ENCODE peak calls at places on chromosomes 3 and 15, in nine cellular contexts. Z is neural crest cell, L is upper lobe of right lung, G is HL-60, R is activated B cell treated with CpG ODN at 0.5 μM for 24 hours, A is lung, B is AG04450, X is fibroblast of lung, U is AG10803. D is an unnamed sample.

GRCh38 chr15:100849021-100849831 is 30.4 kb upstream of the ALDH1A3 start:
- DNase-seq in Z (peak), L (peak), G (no peak), R (peak), A (peak), B (no peak), X (peak), U (peak), D (no peak)

GRCh38 chr3:111418388-111418787 is 123.6 kb upstream of the CD96 start:
- DNase-seq in Z (no peak), L (no peak), G (peak), R (no peak), A (no peak), B (no peak), X (no peak), U (no peak), D (no peak)

GRCh38 chr3:16189201-16189600 is 14.7 kb downstream of the GALNT15 start:
- DNase-seq in Z (no peak), L (no peak), G (no peak), R (no peak), A (no peak), B (no peak), X (no peak), U (no peak), D (no peak)

GRCh38 chr15:55289011-55289572 is 521 bp downstream of the RAB27A start:
- DNase-seq in Z (no peak), L (peak), G (peak), R (no peak), A (peak), B (no peak), X (no peak), U (peak), D (no peak)

GRCh38 chr3:66268864-66269263 is 48.1 kb downstream of the SLC25A26 start:
- DNase-seq in Z (no peak), L (no peak), G (no peak), R (no peak), A (no peak), B (no peak), X (no peak), U (no peak), D (no peak)

GRCh38 chr15:40796508-40796907 is 10.4 kb upstream of the ZFYVE19 start:
- DNase-seq in Z (no peak), L (no peak), G (no peak), R (no peak), A (no peak), B (no peak), X (no peak), U (no peak), D (no peak)

GRCh38 chr3:169790687-169791429 is 17.7 kb downstream of the MYNN start:
- DNase-seq in Z (no peak), L (no peak), G (no peak), R (no peak), A (no peak), B (no peak), X (peak), U (no peak), D (no peak)

GRCh38 chr15:37452498-37452897 is 352.1 kb upstream of the MEIS2 start:
- DNase-seq in Z (no peak), L (no peak), G (no peak), R (no peak), A (no peak), B (no peak), X (no peak), U (no peak), D (no peak)

GRCh38 chr15:22227961-22228762 is 147.8 kb downstream of the OR4M2 start:
- DNase-seq in Z (no peak), L (peak), G (no peak), R (no peak), A (no peak), B (no peak), X (no peak), U (no peak), D (no peak)

GRCh38 chr3:100864471-100865268 is 128.6 kb downstream of the ABI3BP start:
- DNase-seq in Z (no peak), L (no peak), G (no peak), R (no peak), A (no peak), B (no peak), X (peak), U (no peak), D (no peak)

DNA sequence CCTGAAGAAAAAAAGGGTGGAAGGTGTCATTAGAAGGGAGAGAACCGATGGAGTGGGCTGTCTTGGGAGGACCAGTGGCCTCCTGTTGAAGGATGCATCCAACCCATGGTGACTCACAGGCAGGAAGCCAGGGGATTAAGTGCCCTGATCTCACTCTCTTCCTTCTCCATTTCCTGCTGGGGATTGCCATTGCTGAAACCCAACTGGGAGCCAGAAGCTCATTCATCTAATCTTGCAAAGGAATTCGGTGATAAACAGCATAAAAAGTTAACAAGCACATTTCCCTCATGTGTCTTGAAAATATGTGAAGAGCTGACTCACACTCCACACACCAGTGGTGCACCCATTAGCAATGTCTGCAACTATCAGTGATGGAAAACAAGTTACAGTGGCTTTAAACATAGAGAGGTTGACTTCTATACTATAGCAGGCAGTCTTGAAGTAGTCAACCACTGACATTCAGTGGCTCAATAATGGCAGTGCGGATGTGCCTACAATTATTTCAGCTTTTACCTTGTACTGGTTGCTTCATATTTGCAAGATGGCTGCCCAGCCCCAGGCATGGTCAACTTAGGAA is 12.8 kb upstream of the CSRNP1 start:
- DNase-seq in Z (no peak), L (no peak), G (peak), R (no peak), A (no peak), B (no peak), X (peak), U (peak), D (no peak)
- TF ChIP-seq CTCF in Z (no peak), L (no peak), G (no peak), R (no peak), A (no peak), B (no peak), X (no peak), U (no peak), D (no peak)

GRCh38 chr15:84826369-84826823 is 9.2 kb downstream of the ALPK3 start:
- DNase-seq in Z (no peak), L (no peak), G (peak), R (no peak), A (no peak), B (no peak), X (peak), U (peak), D (no peak)
- TF ChIP-seq CTCF in Z (no peak), L (peak), G (peak), R (no peak), A (no peak), B (peak), X (no peak), U (no peak), D (peak)

GRCh38 chr15:74725845-74726773 is 781 bp upstream of the CYP1A1 start:
- DNase-seq in Z (peak), L (peak), G (peak), R (peak), A (no peak), B (no peak), X (no peak), U (peak), D (no peak)
- TF ChIP-seq CTCF in Z (no peak), L (no peak), G (no peak), R (no peak), A (no peak), B (no peak), X (no peak), U (no peak), D (peak)

GRCh38 chr3:185272051-185272450 is 18.2 kb upstream of the EHHADH start:
- DNase-seq in Z (no peak), L (no peak), G (no peak), R (no peak), A (no peak), B (no peak), X (peak), U (no peak), D (no peak)

GRCh38 chr3:185270956-185271332 is 17.1 kb upstream of the EHHADH start:
- DNase-seq in Z (no peak), L (no peak), G (no peak), R (no peak), A (no peak), B (no peak), X (no peak), U (no peak), D (no peak)

GRCh38 chr3:185268194-185268809 is 14.5 kb upstream of the EHHADH start:
- DNase-seq in Z (no peak), L (no peak), G (no peak), R (no peak), A (no peak), B (no peak), X (no peak), U (no peak), D (no peak)

GRCh38 chr3:185267193-185267592 is 13.3 kb upstream of the EHHADH start:
- DNase-seq in Z (no peak), L (no peak), G (no peak), R (no peak), A (no peak), B (no peak), X (no peak), U (no peak), D (no peak)

DNA sequence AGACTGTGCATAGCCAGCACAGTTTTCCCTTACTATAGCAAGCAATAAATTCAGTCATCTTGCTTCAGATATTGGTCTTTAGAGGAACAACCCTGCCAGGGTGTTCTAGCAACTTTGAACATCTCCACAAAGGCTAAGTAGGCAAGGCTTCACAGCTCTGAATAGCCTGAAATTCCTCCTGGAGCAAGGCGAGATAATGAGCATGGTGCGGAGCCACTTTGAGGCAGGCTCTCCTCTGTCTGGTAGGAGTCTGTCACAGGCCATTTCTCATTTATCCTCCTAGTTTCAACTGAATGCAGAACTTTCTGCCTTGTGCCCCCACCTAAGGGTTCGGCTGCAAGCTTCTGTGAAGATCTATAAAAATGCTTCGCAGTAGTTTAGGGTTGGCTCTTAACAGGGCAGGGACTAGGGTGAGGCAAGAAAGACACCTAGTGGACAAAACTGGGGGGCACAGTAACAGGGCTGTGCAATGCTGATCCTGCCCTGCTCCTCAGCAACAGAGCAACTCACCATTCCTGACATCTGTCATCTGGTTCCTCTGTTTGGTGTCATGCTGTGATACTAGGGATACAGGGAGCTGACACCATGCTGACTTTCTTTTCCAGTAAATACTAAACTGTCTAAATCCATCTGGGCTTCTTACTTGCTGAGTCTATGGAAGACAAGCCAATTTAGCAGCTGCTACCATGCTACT is 16.6 kb upstream of the EHHADH start:
- DNase-seq in Z (peak), L (no peak), G (peak), R (no peak), A (no peak), B (no peak), X (peak), U (peak), D (no peak)
- TF ChIP-seq CTCF in Z (peak), L (peak), G (peak), R (no peak), A (no peak), B (peak), X (peak), U (peak), D (peak)

GRCh38 chr15:43143203-43143941 is 10.0 kb downstream of the TMEM62 start:
- DNase-seq in Z (no peak), L (no peak), G (no peak), R (no peak), A (no peak), B (no peak), X (no peak), U (peak), D (no peak)
- TF ChIP-seq CTCF in Z (no peak), L (no peak), G (no peak), R (no peak), A (no peak), B (no peak), X (no peak), U (no peak), D (no peak)

DNA sequence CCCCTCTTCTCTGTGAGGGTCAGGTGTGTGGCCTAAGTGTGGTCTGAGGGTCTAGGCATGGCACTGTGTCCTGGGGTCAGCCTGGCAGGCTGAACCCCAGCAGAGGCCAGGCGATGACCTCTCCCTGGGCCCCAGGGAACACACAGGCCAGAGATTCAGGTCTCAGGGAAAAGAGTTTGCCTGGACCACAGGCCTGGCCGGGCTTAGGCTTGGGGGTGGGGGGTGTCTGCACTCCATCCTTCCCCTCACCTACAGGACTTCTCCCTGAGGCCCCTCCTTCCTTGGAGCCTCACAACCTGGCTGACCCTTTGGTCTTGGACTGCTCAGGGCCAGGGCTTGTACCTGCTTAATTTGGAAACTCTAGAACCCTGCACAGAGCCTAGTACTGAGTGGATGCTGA is 21.8 kb downstream of the RASGRF1 start:
- DNase-seq in Z (no peak), L (no peak), G (no peak), R (no peak), A (no peak), B (no peak), X (no peak), U (no peak), D (no peak)
- TF ChIP-seq CTCF in Z (no peak), L (no peak), G (no peak), R (no peak), A (no peak), B (no peak), X (no peak), U (no peak), D (no peak)

GRCh38 chr3:50862221-50862620 is 187.5 kb downstream of the DOCK3 start:
- DNase-seq in Z (no peak), L (no peak), G (no peak), R (no peak), A (no peak), B (no peak), X (no peak), U (no peak), D (no peak)
- TF ChIP-seq CTCF in Z (no peak), L (no peak), G (no peak), R (no peak), A (no peak), B (no peak), X (no peak), U (no peak), D (no peak)

DNA sequence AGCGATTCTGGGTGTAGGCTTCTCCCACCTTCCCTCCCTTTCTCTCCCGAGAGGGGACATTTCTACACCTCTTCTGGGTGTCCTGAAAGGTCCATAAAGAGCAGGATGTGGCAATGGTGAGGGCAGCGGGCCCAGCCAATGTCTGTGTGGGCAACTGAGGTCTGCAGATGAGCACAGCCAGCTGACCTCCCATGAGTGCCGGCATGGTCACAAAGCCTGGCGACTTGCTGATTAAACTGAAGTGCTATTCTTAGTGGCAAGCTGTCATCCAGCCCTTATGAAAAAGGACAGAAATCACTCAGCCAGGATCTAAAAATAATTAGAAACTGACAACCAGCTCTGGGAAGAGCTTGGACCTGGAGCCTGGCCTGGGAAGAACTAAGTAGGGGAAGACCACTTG is 124.3 kb upstream of the RGMA start:
- DNase-seq in Z (no peak), L (no peak), G (no peak), R (no peak), A (no peak), B (no peak), X (no peak), U (no peak), D (no peak)
- TF ChIP-seq CTCF in Z (no peak), L (no peak), G (no peak), R (no peak), A (no peak), B (no peak), X (no peak), U (no peak), D (no peak)

DNA sequence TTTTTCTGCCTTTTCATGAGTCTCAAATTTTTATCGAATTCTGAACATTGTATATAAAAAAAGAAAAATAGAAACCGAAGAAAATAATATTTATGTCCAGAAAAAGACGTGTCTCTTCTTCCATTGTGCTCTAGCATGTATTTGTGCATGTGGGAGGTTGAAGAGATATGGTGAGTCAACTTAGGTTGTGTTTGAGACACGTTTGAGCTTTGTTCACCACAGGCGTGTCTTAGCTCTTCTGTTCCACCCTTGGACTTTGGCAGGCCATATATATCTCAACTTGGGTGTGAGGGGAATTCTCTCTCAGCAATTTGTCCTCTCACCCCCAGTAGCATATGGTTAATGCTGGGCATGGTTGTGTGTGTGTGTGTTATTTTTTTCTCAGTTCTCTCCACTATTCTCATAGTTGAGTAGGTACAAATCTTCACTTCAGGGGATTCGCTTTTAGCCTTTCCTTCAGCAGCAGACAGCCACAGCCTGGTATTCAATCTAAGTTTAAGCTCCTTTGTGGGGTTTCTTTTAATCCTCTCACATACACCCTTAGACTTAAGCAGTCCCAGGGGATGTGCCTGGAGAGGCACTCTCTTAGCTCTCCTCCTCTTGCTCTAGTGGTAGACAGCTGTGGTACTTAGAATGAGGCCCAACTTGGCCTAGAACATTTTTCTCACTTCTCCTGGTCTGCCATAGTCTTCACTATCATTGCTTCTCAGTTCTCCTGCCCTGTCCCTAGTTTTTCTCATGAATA is 286.5 kb upstream of the RBMS3 start:
- DNase-seq in Z (no peak), L (no peak), G (no peak), R (no peak), A (no peak), B (no peak), X (no peak), U (no peak), D (no peak)
- TF ChIP-seq CTCF in Z (no peak), L (no peak), G (no peak), R (no peak), A (no peak), B (no peak), X (no peak), U (no peak), D (no peak)

D was measured in chondrocyte.